ENCODE peak calls at places on chromosomes 12 and 14, in four cellular contexts. One of them, this sample, is unnamed.

GRCh38 chr12:50351120-50352043 is 45.0 kb downstream of the FAM186A start:
- DNase-seq in heart left ventricle: peak; percentile 71
- DNase-seq in psoas muscle: peak; percentile 57
- DNase-seq in lower leg skin: no peak
- DNase-seq in this sample: no peak

GRCh38 chr12:103495783-103496456 is at the start of gene C12orf42:
- DNase-seq in heart left ventricle: no peak
- DNase-seq in psoas muscle: no peak
- DNase-seq in lower leg skin: no peak
- DNase-seq in this sample: no peak

GRCh38 chr14:51776102-51776894 is 84.1 kb upstream of the GNG2 start:
- DNase-seq in heart left ventricle: no peak
- DNase-seq in psoas muscle: peak; percentile 61
- DNase-seq in lower leg skin: peak; percentile 87
- DNase-seq in this sample: no peak

GRCh38 chr12:32457251-32458025 is 58.1 kb downstream of the FGD4 start:
- DNase-seq in heart left ventricle: no peak
- DNase-seq in psoas muscle: no peak
- DNase-seq in lower leg skin: no peak
- DNase-seq in this sample: no peak

GRCh38 chr12:32877670-32878459 is 18.7 kb downstream of the PKP2 start:
- DNase-seq in heart left ventricle: peak; percentile 87
- DNase-seq in psoas muscle: peak; percentile 81
- DNase-seq in lower leg skin: peak; percentile 93
- DNase-seq in this sample: no peak

GRCh38 chr12:132405742-132406251 is 76.4 kb upstream of the GALNT9 start:
- DNase-seq in heart left ventricle: peak; percentile 51
- DNase-seq in psoas muscle: peak; percentile 34
- DNase-seq in lower leg skin: no peak
- DNase-seq in this sample: no peak

GRCh38 chr12:121792607-121793500 is 634 bp downstream of the RHOF start:
- DNase-seq in heart left ventricle: peak; percentile 82
- DNase-seq in psoas muscle: peak; percentile 69
- DNase-seq in lower leg skin: no peak
- DNase-seq in this sample: no peak

GRCh38 chr14:101200650-101201516 is 297.4 kb upstream of the RTL1 start:
- DNase-seq in heart left ventricle: no peak
- DNase-seq in psoas muscle: peak; percentile 7
- DNase-seq in lower leg skin: peak; percentile 61
- DNase-seq in this sample: peak; percentile 58

GRCh38 chr14:58918066-58918465 is 270.4 kb upstream of the DAAM1 start:
- DNase-seq in heart left ventricle: no peak
- DNase-seq in psoas muscle: no peak
- DNase-seq in lower leg skin: no peak
- DNase-seq in this sample: no peak

GRCh38 chr14:97138801-97139200 is 341.6 kb downstream of the VRK1 start:
- DNase-seq in heart left ventricle: no peak
- DNase-seq in psoas muscle: no peak
- DNase-seq in lower leg skin: peak; percentile 21
- DNase-seq in this sample: no peak

GRCh38 chr12:47139010-47139681 is 59.4 kb upstream of the AMIGO2 start:
- DNase-seq in heart left ventricle: no peak
- DNase-seq in psoas muscle: no peak
- DNase-seq in lower leg skin: no peak
- DNase-seq in this sample: no peak

GRCh38 chr12:28622416-28622815 is 432.2 kb downstream of the CCDC91 start:
- DNase-seq in heart left ventricle: no peak
- DNase-seq in psoas muscle: no peak
- DNase-seq in lower leg skin: no peak
- DNase-seq in this sample: no peak

GRCh38 chr12:2876431-2877046 is 435 bp downstream of the FOXM1 start:
- DNase-seq in heart left ventricle: no peak
- DNase-seq in psoas muscle: no peak
- DNase-seq in lower leg skin: no peak
- DNase-seq in this sample: no peak

GRCh38 chr12:639566-639965 is 23.7 kb downstream of the NINJ2 start:
- DNase-seq in heart left ventricle: no peak
- DNase-seq in psoas muscle: peak; percentile 63
- DNase-seq in lower leg skin: no peak
- DNase-seq in this sample: no peak

GRCh38 chr14:60981626-60982455 is 796 bp downstream of the SLC38A6 start:
- DNase-seq in heart left ventricle: no peak
- DNase-seq in psoas muscle: no peak
- DNase-seq in lower leg skin: no peak
- DNase-seq in this sample: no peak

GRCh38 chr12:43964966-43965365 is 129.1 kb downstream of the TMEM117 start:
- DNase-seq in heart left ventricle: no peak
- DNase-seq in psoas muscle: no peak
- DNase-seq in lower leg skin: no peak
- DNase-seq in this sample: no peak

GRCh38 chr12:25583545-25583944 is 30.5 kb upstream of the LMNTD1 start:
- DNase-seq in heart left ventricle: no peak
- DNase-seq in psoas muscle: no peak
- DNase-seq in lower leg skin: no peak
- DNase-seq in this sample: no peak

GRCh38 chr12:27866382-27867101 is 86.5 kb upstream of the MANSC4 start:
- DNase-seq in heart left ventricle: no peak
- DNase-seq in psoas muscle: no peak
- DNase-seq in lower leg skin: no peak
- DNase-seq in this sample: no peak

GRCh38 chr12:105775351-105775750 is 363.4 kb downstream of the NUAK1 start:
- DNase-seq in heart left ventricle: no peak
- DNase-seq in psoas muscle: no peak
- DNase-seq in lower leg skin: no peak
- DNase-seq in this sample: no peak

GRCh38 chr12:48165089-48166031 is 8.0 kb upstream of the ASB8 start:
- DNase-seq in heart left ventricle: no peak
- DNase-seq in psoas muscle: no peak
- DNase-seq in lower leg skin: no peak
- DNase-seq in this sample: no peak

GRCh38 chr14:51554953-51555352 is 96.8 kb upstream of the FRMD6 start:
- DNase-seq in heart left ventricle: no peak
- DNase-seq in psoas muscle: no peak
- DNase-seq in lower leg skin: no peak
- DNase-seq in this sample: no peak

GRCh38 chr12:90842477-90842876 is 112.5 kb downstream of the CCER1 start:
- DNase-seq in heart left ventricle: no peak
- DNase-seq in psoas muscle: no peak
- DNase-seq in lower leg skin: no peak
- DNase-seq in this sample: no peak

GRCh38 chr12:31966558-31967205 is 7.5 kb downstream of the RESF1 start:
- DNase-seq in heart left ventricle: no peak
- DNase-seq in psoas muscle: no peak
- DNase-seq in lower leg skin: no peak
- DNase-seq in this sample: no peak

GRCh38 chr12:113524495-113524894 is 52.8 kb upstream of the LHX5 start:
- DNase-seq in heart left ventricle: no peak
- DNase-seq in psoas muscle: no peak
- DNase-seq in lower leg skin: no peak
- DNase-seq in this sample: no peak

GRCh38 chr12:14774944-14775651 is 28.2 kb downstream of the WBP11 start:
- DNase-seq in heart left ventricle: peak; percentile 74
- DNase-seq in psoas muscle: peak; percentile 61
- DNase-seq in lower leg skin: peak; percentile 93
- DNase-seq in this sample: peak; percentile 84

GRCh38 chr12:1927751-1928351 is 9.4 kb upstream of the CACNA2D4 start:
- DNase-seq in heart left ventricle: peak; percentile 84
- DNase-seq in psoas muscle: no peak
- DNase-seq in lower leg skin: peak; percentile 72
- DNase-seq in this sample: no peak

GRCh38 chr12:80648866-80649265 is 58.6 kb upstream of the MYF6 start:
- DNase-seq in heart left ventricle: no peak
- DNase-seq in psoas muscle: no peak
- DNase-seq in lower leg skin: no peak
- DNase-seq in this sample: no peak

GRCh38 chr12:89230376-89231101 is 121.8 kb downstream of the DUSP6 start:
- DNase-seq in heart left ventricle: no peak
- DNase-seq in psoas muscle: no peak
- DNase-seq in lower leg skin: no peak
- DNase-seq in this sample: no peak

GRCh38 chr12:44847888-44848770 is 28.0 kb downstream of the NELL2 start:
- DNase-seq in heart left ventricle: no peak
- DNase-seq in psoas muscle: no peak
- DNase-seq in lower leg skin: no peak
- DNase-seq in this sample: no peak

GRCh38 chr14:96634481-96634880 is 132.3 kb downstream of the PAPOLA start:
- DNase-seq in heart left ventricle: no peak
- DNase-seq in psoas muscle: no peak
- DNase-seq in lower leg skin: peak; percentile 57
- DNase-seq in this sample: peak; percentile 53

GRCh38 chr12:3371018-3371417 is 120.0 kb upstream of the PRMT8 start:
- DNase-seq in heart left ventricle: no peak
- DNase-seq in psoas muscle: no peak
- DNase-seq in lower leg skin: no peak
- DNase-seq in this sample: no peak

GRCh38 chr14:93906341-93907329 is 20.5 kb upstream of the FAM181A start:
- DNase-seq in heart left ventricle: no peak
- DNase-seq in psoas muscle: no peak
- DNase-seq in lower leg skin: no peak
- DNase-seq in this sample: no peak

GRCh38 chr12:77617818-77618217 is 212.9 kb upstream of the NAV3 start:
- DNase-seq in heart left ventricle: no peak
- DNase-seq in psoas muscle: no peak
- DNase-seq in lower leg skin: no peak
- DNase-seq in this sample: no peak

GRCh38 chr14:105258846-105259245 is 10.5 kb downstream of the BTBD6 start:
- DNase-seq in heart left ventricle: no peak
- DNase-seq in psoas muscle: no peak
- DNase-seq in lower leg skin: no peak
- DNase-seq in this sample: no peak

GRCh38 chr14:30638926-30639325 is 16.8 kb downstream of the SCFD1 start:
- DNase-seq in heart left ventricle: no peak
- DNase-seq in psoas muscle: no peak
- DNase-seq in lower leg skin: no peak
- DNase-seq in this sample: no peak

GRCh38 chr12:94187351-94187750 is 39.0 kb downstream of the PLXNC1 start:
- DNase-seq in heart left ventricle: no peak
- DNase-seq in psoas muscle: no peak
- DNase-seq in lower leg skin: no peak
- DNase-seq in this sample: no peak

GRCh38 chr12:94185801-94186200 is 37.4 kb downstream of the PLXNC1 start:
- DNase-seq in heart left ventricle: no peak
- DNase-seq in psoas muscle: no peak
- DNase-seq in lower leg skin: no peak
- DNase-seq in this sample: no peak

GRCh38 chr12:94183702-94184379 is 35.5 kb downstream of the PLXNC1 start:
- DNase-seq in heart left ventricle: no peak
- DNase-seq in psoas muscle: no peak
- DNase-seq in lower leg skin: no peak
- DNase-seq in this sample: no peak

GRCh38 chr12:94184995-94185711 is 36.8 kb downstream of the PLXNC1 start:
- DNase-seq in heart left ventricle: no peak
- DNase-seq in psoas muscle: no peak
- DNase-seq in lower leg skin: no peak
- DNase-seq in this sample: no peak

GRCh38 chr12:94186461-94187237 is 38.3 kb downstream of the PLXNC1 start:
- DNase-seq in heart left ventricle: peak; percentile 67
- DNase-seq in psoas muscle: peak; percentile 74
- DNase-seq in lower leg skin: no peak
- DNase-seq in this sample: no peak
- H3K4me3 ChIP-seq in heart left ventricle: no peak overlapping the region
- H3K4me3 ChIP-seq in psoas muscle: no peak overlapping the region
- H3K4me3 ChIP-seq in lower leg skin: no peak overlapping the region
- H3K4me3 ChIP-seq in this sample: peak overlapping the region; percentile 46

GRCh38 chr14:44606576-44606975 is 99.5 kb upstream of the FSCB start:
- DNase-seq in heart left ventricle: no peak
- DNase-seq in psoas muscle: no peak
- DNase-seq in lower leg skin: no peak
- DNase-seq in this sample: no peak

GRCh38 chr14:44612002-44612401 is 104.9 kb upstream of the FSCB start:
- DNase-seq in heart left ventricle: no peak
- DNase-seq in psoas muscle: no peak
- DNase-seq in lower leg skin: no peak
- DNase-seq in this sample: no peak

GRCh38 chr14:44613061-44613712 is 106.1 kb upstream of the FSCB start:
- DNase-seq in heart left ventricle: no peak
- DNase-seq in psoas muscle: no peak
- DNase-seq in lower leg skin: no peak
- DNase-seq in this sample: no peak

GRCh38 chr14:44607701-44608100 is 100.6 kb upstream of the FSCB start:
- DNase-seq in heart left ventricle: no peak
- DNase-seq in psoas muscle: no peak
- DNase-seq in lower leg skin: no peak
- DNase-seq in this sample: no peak

DNA sequence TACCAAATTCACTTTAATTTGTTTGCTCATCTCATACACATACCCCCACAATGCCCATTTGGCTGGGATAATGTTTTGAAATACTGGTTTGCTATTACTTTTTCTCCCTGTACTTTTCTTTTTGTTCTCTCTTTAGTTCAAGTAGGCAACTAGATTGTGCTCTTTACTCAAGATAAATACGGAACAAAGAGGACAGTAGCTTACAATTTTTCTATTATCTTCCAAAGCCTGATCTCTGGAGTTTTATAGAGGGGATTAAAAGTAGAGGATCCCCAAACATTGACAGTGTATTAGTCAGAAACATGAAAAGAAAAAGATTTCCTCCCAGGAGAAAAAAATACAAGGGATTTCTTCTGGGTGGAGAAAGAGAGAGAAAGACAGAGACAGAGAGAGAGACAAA is 102.1 kb upstream of the FSCB start:
- DNase-seq in heart left ventricle: no peak
- DNase-seq in psoas muscle: no peak
- DNase-seq in lower leg skin: no peak
- DNase-seq in this sample: no peak
- H3K4me3 ChIP-seq in heart left ventricle: no peak overlapping the region
- H3K4me3 ChIP-seq in psoas muscle: no peak overlapping the region
- H3K4me3 ChIP-seq in lower leg skin: no peak overlapping the region
- H3K4me3 ChIP-seq in this sample: no peak overlapping the region

GRCh38 chr14:87055007-87055406 is 938.0 kb downstream of the GALC start:
- DNase-seq in heart left ventricle: no peak
- DNase-seq in psoas muscle: no peak
- DNase-seq in lower leg skin: no peak
- DNase-seq in this sample: no peak
- H3K4me3 ChIP-seq in heart left ventricle: no peak overlapping the region
- H3K4me3 ChIP-seq in psoas muscle: no peak overlapping the region
- H3K4me3 ChIP-seq in lower leg skin: no peak overlapping the region
- H3K4me3 ChIP-seq in this sample: no peak overlapping the region

DNA sequence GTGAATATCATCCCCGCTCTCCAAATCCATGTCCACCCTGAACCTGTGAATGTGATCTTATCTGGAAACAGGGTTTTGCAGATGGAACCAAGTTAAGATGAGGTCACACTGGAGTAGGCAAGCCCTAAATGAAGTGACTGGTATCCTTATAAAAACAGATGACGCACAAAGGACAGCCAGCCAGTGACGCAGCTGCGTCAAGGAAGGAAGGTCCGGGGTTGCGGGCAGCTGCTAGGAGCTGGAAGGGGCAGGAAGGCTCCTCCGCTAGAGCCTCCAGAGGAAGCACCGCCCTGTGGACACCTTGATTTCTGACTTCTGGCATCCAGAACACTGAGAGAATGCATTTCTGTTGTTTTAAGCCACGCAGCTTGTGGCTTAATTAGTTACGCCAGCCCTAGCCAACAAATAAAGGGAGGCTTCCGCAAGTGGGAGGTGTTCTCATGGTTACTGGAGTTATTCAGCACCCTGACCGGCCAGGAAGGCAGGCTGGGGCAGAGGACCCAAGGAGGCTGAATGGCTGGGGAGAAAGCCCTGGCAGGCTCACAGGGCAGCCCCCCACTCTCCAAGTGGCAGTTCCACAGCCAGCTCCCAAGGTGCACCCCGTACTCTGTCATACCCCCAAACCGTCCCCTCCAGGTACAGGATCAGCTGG is 127.6 kb upstream of the NCOR2 start:
- DNase-seq in heart left ventricle: no peak
- DNase-seq in psoas muscle: no peak
- DNase-seq in lower leg skin: no peak
- DNase-seq in this sample: no peak
- H3K4me3 ChIP-seq in heart left ventricle: no peak overlapping the region
- H3K4me3 ChIP-seq in psoas muscle: no peak overlapping the region
- H3K4me3 ChIP-seq in lower leg skin: no peak overlapping the region
- H3K4me3 ChIP-seq in this sample: no peak overlapping the region

This sample was measured in coronary artery.